ENCODE peak calls at places on chromosomes 12 and 14, in four cellular contexts. A, C, L and P are unnamed samples.

GRCh38 chr12:50065726-50066310 is 8.4 kb downstream of the ASIC1 start:
- DNase-seq in A (no peak), C (no peak), L (no peak), P (no peak)

GRCh38 chr14:91417983-91418386 is 365 bp upstream of the CCDC88C start:
- DNase-seq in A (no peak), L (peak; percentile 86), C (no peak), P (no peak)

GRCh38 chr12:21607701-21608100 is 3.1 kb upstream of the GYS2 start:
- DNase-seq in L (no peak), C (no peak), A (no peak), P (no peak)

GRCh38 chr12:14618990-14619389 is 51.3 kb upstream of the PLBD1 start:
- DNase-seq in L (no peak), A (no peak), C (no peak), P (peak; percentile 16)

GRCh38 chr12:12736759-12737676 is 19.9 kb downstream of the CDKN1B start:
- DNase-seq in C (no peak), L (peak; percentile 43), A (no peak), P (no peak)

GRCh38 chr12:92065018-92065499 is 80.6 kb downstream of the BTG1 start:
- DNase-seq in A (no peak), C (no peak), L (no peak), P (no peak)

GRCh38 chr12:32843528-32844095 is 53.0 kb downstream of the PKP2 start:
- DNase-seq in L (no peak), C (no peak), A (no peak), P (no peak)

GRCh38 chr12:94098466-94098865 is 49.9 kb upstream of the PLXNC1 start:
- DNase-seq in L (no peak), C (no peak), A (no peak), P (no peak)

GRCh38 chr12:80142640-80143039 is 43.3 kb downstream of the OTOGL start:
- DNase-seq in C (no peak), L (no peak), A (no peak), P (no peak)

GRCh38 chr14:50318031-50318626 is 6.0 kb downstream of the DMAC2L start:
- DNase-seq in L (peak; percentile 13), C (no peak), A (no peak), P (no peak)

GRCh38 chr12:105721051-105721825 is 390.7 kb downstream of the C12orf75 start:
- DNase-seq in L (no peak), A (no peak), C (no peak), P (no peak)

GRCh38 chr12:30725739-30726138 is 29.0 kb downstream of the CAPRIN2 start:
- DNase-seq in C (no peak), L (no peak), A (no peak), P (no peak)

GRCh38 chr12:89325495-89325894 is 26.8 kb downstream of the DUSP6 start:
- DNase-seq in A (no peak), L (no peak), C (no peak), P (no peak)

GRCh38 chr12:88299567-88300101 is 157.5 kb downstream of the TMTC3 start:
- DNase-seq in L (peak; percentile 10), A (peak; percentile 72), C (no peak), P (no peak)

GRCh38 chr14:76456200-76456599 is 80.3 kb downstream of the ESRRB start:
- DNase-seq in C (no peak), A (no peak), L (peak; percentile 48), P (peak; percentile 33)

GRCh38 chr14:73741876-73742519 is 27.8 kb upstream of the PNMA1 start:
- DNase-seq in A (no peak), L (peak; percentile 49), C (no peak), P (no peak)

GRCh38 chr14:63157195-63157594 is 47.0 kb upstream of the RHOJ start:
- DNase-seq in L (no peak), A (no peak), C (no peak), P (no peak)

GRCh38 chr14:80215756-80216581 is 4.7 kb upstream of the DIO2 start:
- DNase-seq in C (peak; percentile 41), L (no peak), A (no peak), P (no peak)

GRCh38 chr14:53792909-53793308 is 163.7 kb downstream of the BMP4 start:
- DNase-seq in C (no peak), L (no peak), A (no peak), P (no peak)

GRCh38 chr14:99757331-99758070 is 35.7 kb upstream of the EML1 start:
- DNase-seq in A (peak; percentile 73), C (no peak), L (no peak), P (no peak)

GRCh38 chr12:84624601-84625000 is 288.0 kb downstream of the SLC6A15 start:
- DNase-seq in A (no peak), L (no peak), C (no peak), P (no peak)

GRCh38 chr12:130497331-130497730 is 159.6 kb downstream of the PIWIL1 start:
- DNase-seq in L (no peak), A (no peak), C (no peak), P (no peak)

GRCh38 chr12:51811203-51811805 is 37.2 kb downstream of the FIGNL2 start:
- DNase-seq in A (no peak), C (no peak), L (no peak), P (no peak)

GRCh38 chr12:68042212-68042699 is 53.0 kb downstream of the IFNG-AS1 start:
- DNase-seq in L (no peak), A (no peak), C (no peak), P (no peak)

GRCh38 chr14:63632932-63633514 is 8.6 kb downstream of the WDR89 start:
- DNase-seq in C (no peak), A (no peak), L (peak; percentile 7), P (no peak)

GRCh38 chr12:52066346-52067080 is 3.3 kb upstream of the ATG101 start:
- DNase-seq in C (no peak), A (no peak), L (no peak), P (no peak)

GRCh38 chr14:73239463-73240241 is 2.3 kb downstream of the PAPLN start:
- DNase-seq in L (no peak), A (peak; percentile 66), C (peak; percentile 51), P (no peak)

GRCh38 chr12:64169999-64170398 is 52.1 kb downstream of the KICS2 start:
- DNase-seq in C (no peak), L (no peak), A (no peak), P (no peak)

GRCh38 chr14:61780125-61780524 is 17.9 kb downstream of the SNAPC1 start:
- DNase-seq in C (no peak), L (no peak), A (no peak), P (no peak)

DNA sequence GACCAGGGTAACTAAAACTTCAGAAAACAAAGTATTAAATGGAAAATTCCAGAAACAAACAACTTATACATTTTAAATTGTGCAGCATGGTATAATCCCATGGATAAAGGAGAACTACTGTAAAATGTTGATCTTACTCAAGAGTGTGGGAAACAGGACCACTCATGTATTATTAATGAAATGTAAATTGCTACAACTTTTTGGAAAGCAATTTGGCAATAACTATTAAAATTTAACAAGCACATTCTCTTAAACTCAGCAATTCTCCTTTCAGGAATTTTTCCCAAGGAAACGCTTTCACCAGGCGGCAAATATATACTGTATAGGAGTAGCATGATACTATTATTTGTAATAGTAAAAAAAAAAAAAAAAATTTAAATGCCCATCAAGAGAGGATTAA is 284.5 kb upstream of the AMIGO2 start:
- DNase-seq in C (no peak), L (no peak), A (no peak), P (no peak)
- H3K4me1 ChIP-seq in C (peaks cover 10% of the 10 kb centered on the region), L (no peaks in the 10 kb centered on the region), A (peaks cover 9% of the 10 kb centered on the region), P (no peaks in the 10 kb centered on the region)

DNA sequence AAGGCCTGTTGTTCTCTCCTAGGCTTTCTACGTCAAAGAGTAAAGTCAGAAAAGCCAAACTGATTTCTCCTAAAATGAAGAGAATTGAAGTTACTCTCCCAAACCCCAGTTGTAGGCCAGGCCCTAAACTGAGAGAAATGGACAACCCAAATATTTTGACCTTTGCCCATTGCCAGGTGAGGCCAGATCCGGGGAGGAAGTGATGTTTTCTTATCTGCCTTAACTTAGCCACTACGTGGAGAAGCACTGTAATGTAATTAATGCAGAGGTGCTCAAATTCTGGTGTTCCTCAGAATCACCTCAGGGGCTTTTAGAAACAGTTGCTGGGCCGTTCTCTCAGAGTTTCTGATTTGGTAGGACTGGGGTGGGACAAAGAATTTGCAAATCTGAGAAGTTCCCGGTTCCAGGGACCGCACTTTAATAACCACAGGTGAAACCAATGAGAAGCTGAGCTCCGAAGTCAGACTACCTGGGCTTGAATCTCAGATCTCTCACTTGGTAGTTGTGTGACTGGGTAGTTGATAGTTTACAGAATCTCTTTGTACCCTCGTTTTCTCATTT is 73.2 kb downstream of the ETV6 start:
- DNase-seq in C (no peak), A (no peak), L (no peak), P (no peak)
- H3K4me1 ChIP-seq in C (peaks cover 79% of the 10 kb centered on the region), A (peaks cover 14% of the 10 kb centered on the region), L (no peaks in the 10 kb centered on the region), P (peaks cover 4% of the 10 kb centered on the region)

DNA sequence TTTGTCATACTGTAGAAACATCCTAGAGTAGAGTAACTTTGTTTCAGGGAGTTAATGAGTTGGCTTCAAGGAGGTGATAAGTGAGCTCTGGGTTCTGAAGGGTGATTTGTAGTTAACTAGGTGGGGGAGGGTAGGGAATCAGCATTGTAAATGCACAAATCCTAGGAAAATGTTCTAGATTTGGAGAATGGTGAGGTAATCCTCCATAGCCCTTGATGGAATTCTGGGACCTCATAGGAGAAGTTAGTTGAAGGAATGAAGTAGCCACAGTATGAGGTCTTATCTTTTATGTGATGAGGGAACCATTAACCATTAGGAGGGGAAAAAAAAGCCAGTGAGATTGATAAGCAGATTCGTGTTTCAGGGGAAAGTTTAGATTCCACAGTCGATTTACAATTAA is 8.0 kb downstream of the CNOT2 start:
- DNase-seq in A (no peak), L (no peak), C (no peak), P (no peak)
- H3K4me1 ChIP-seq in A (peaks cover 30% of the 10 kb centered on the region), L (no peaks in the 10 kb centered on the region), C (peaks cover 91% of the 10 kb centered on the region), P (peaks cover 1% of the 10 kb centered on the region)

GRCh38 chr14:23485311-23485710 is 15.8 kb downstream of the NGDN start:
- DNase-seq in A (no peak), C (no peak), L (no peak), P (no peak)
- H3K4me1 ChIP-seq in A (no peaks in the 10 kb centered on the region), C (no peaks in the 10 kb centered on the region), L (no peaks in the 10 kb centered on the region), P (peaks cover 7% of the 10 kb centered on the region)

DNA sequence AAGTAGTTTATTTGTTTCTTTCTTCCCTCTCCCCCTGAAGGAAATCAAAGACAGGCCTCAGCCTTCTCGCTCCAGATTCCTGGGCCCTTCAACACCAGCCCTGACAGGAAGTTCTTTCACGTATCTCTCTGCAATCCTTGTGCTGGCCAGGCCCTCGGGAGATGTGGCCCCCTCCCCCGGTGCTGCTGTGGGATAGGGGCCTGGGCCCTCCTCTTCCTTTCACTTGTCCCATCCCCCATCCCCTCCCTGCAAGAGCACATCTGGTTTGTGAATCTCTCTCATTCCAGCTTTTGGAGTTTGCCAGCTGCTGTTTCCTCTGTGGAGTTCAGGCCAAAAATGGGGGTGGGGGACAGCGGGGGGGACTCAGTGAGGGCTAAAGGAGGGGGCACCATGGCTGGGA is 7.2 kb downstream of the LRP1 start:
- DNase-seq in C (peak; percentile 74), L (no peak), A (no peak), P (no peak)
- H3K4me1 ChIP-seq in C (peaks cover 100% of the 10 kb centered on the region), L (peaks cover 24% of the 10 kb centered on the region), A (no peaks in the 10 kb centered on the region), P (peaks cover 21% of the 10 kb centered on the region)

GRCh38 chr14:103526247-103526913 is 2.6 kb upstream of the TRMT61A start:
- DNase-seq in C (no peak), L (no peak), A (no peak), P (no peak)
- H3K4me1 ChIP-seq in C (peaks cover 92% of the 10 kb centered on the region), L (peaks cover 86% of the 10 kb centered on the region), A (peaks cover 6% of the 10 kb centered on the region), P (peaks cover 6% of the 10 kb centered on the region)

GRCh38 chr12:96237465-96238077 is 43.4 kb downstream of the ELK3 start:
- DNase-seq in A (peak; percentile 55), L (no peak), C (peak; percentile 59), P (no peak)

GRCh38 chr12:96235497-96235826 is 41.3 kb downstream of the ELK3 start:
- DNase-seq in C (no peak), A (peak; percentile 38), L (no peak), P (no peak)

GRCh38 chr12:96236221-96236822 is 42.1 kb downstream of the ELK3 start:
- DNase-seq in C (peak; percentile 50), A (peak; percentile 47), L (no peak), P (no peak)

GRCh38 chr12:96238336-96239031 is 44.3 kb downstream of the ELK3 start:
- DNase-seq in L (no peak), A (peak; percentile 17), C (peak; percentile 28), P (no peak)

GRCh38 chr12:96237035-96237434 is 42.9 kb downstream of the ELK3 start:
- DNase-seq in C (no peak), L (no peak), A (no peak), P (no peak)
- H3K4me1 ChIP-seq in C (peaks cover 95% of the 10 kb centered on the region), L (peaks cover 4% of the 10 kb centered on the region), A (peaks cover 14% of the 10 kb centered on the region), P (no peaks in the 10 kb centered on the region)